ENCODE peak calls at places on chromosomes 13 and 19, in six cellular contexts. S is bronchial epithelial cell, M is body of pancreas, A is cardiac fibroblast, G is A549, L is upper lobe of right lung. B is an unnamed sample.

GRCh38 chr19:11252665-11253355 is 9.5 kb downstream of the DOCK6 start:
- DNase-seq in M (no peak), A (no peak), S (no peak), G (no peak), L (no peak), B (no peak)

GRCh38 chr19:33678796-33679195 is 57.0 kb downstream of the CHST8 start:
- DNase-seq in L (peak), G (no peak), M (no peak), S (no peak), A (no peak), B (peak)

GRCh38 chr13:55345197-55345596 is 1795.5 kb upstream of the PRR20A start:
- DNase-seq in L (no peak), G (no peak), M (no peak), S (no peak), A (no peak), B (no peak)

GRCh38 chr19:31675187-31675913 is 326.1 kb upstream of the TSHZ3 start:
- DNase-seq in G (no peak), A (peak), S (no peak), M (no peak), L (no peak), B (no peak)

GRCh38 chr13:52797176-52797575 is 51.3 kb downstream of the PCDH8 start:
- DNase-seq in S (no peak), L (no peak), A (no peak), G (no peak), M (no peak), B (no peak)

GRCh38 chr13:74201530-74201929 is 67.3 kb upstream of the KLF12 start:
- DNase-seq in A (no peak), S (no peak), M (no peak), G (no peak), L (no peak), B (no peak)

GRCh38 chr13:101452519-101453485 is at the start of gene ITGBL1:
- DNase-seq in S (no peak), A (peak), L (no peak), M (no peak), G (no peak), B (no peak)

GRCh38 chr19:36054119-36054732 is at the start of gene THAP8:
- DNase-seq in S (peak), A (peak), M (peak), G (peak), L (peak), B (peak)

GRCh38 chr13:93226623-93227279 is at the start of gene GPC6:
- DNase-seq in A (peak), L (no peak), M (no peak), G (peak), S (peak), B (no peak)

GRCh38 chr19:710767-711166 is 2.0 kb downstream of the PALM start:
- DNase-seq in G (no peak), A (no peak), L (no peak), S (no peak), M (no peak), B (no peak)

GRCh38 chr13:27641711-27642502 is 20.2 kb downstream of the POLR1D start:
- DNase-seq in L (no peak), S (no peak), M (no peak), G (no peak), A (no peak), B (no peak)

GRCh38 chr19:16379521-16380313 is 55.1 kb downstream of the KLF2 start:
- DNase-seq in G (no peak), L (no peak), A (no peak), M (no peak), S (no peak), B (peak)

GRCh38 chr13:30861163-30861562 is 44.9 kb upstream of the MEDAG start:
- DNase-seq in L (no peak), A (no peak), G (no peak), M (no peak), S (peak), B (no peak)

GRCh38 chr13:20700288-20700687 is 3.2 kb upstream of the IL17D start:
- DNase-seq in G (no peak), S (no peak), L (no peak), M (no peak), A (no peak), B (no peak)

DNA sequence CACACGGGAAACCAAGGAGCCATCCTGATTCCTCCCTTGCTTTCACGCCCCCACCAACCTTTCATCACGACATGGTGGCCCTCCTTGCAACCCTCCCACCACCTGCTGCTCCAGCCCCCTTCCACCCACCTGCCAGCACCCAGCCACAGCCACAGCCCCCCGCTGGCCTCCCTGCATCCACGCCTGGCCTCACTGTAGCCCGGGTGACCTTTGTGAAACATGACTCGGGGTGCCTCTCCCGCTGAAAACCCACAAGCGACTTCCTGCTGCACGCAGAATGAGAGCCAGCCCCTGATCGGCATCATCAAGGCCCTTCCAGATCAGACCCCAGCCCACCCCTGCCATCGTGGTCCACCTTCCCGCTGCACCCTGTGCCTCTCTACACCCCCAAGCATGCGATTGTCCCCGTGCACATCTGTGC is 14.9 kb downstream of the POP4 start:
- DNase-seq in S (no peak), G (no peak), L (no peak), M (no peak), A (no peak), B (peak)
- H3K4me3 ChIP-seq in S (no peak), G (no peak), L (no peak), M (no peak), A (no peak), B (no peak)

GRCh38 chr13:98976941-98977340 is 923 bp downstream of the DOCK9 start:
- DNase-seq in A (peak), M (no peak), L (no peak), G (no peak), S (no peak), B (no peak)
- H3K4me3 ChIP-seq in A (peak), M (no peak), L (peak), G (no peak), S (no peak), B (no peak)

GRCh38 chr13:110254151-110254679 is 52.7 kb downstream of the COL4A1 start:
- DNase-seq in G (no peak), M (no peak), S (no peak), A (peak), L (no peak), B (no peak)
- H3K4me3 ChIP-seq in G (no peak), M (no peak), S (no peak), A (no peak), L (no peak), B (no peak)

GRCh38 chr13:97367427-97367826 is 66.5 kb upstream of the RAP2A start:
- DNase-seq in L (no peak), G (no peak), S (no peak), M (no peak), A (peak), B (no peak)
- H3K4me3 ChIP-seq in L (no peak), G (no peak), S (no peak), M (no peak), A (no peak), B (no peak)

GRCh38 chr19:43784981-43785808 is 4.4 kb upstream of the KCNN4 start:
- DNase-seq in A (peak), M (no peak), S (peak), L (peak), G (peak), B (peak)

GRCh38 chr19:43782689-43783231 is 2.0 kb upstream of the KCNN4 start:
- DNase-seq in M (no peak), L (no peak), A (no peak), S (no peak), G (peak), B (peak)

GRCh38 chr19:43782311-43782660 is 1.5 kb upstream of the KCNN4 start:
- DNase-seq in G (no peak), M (no peak), S (no peak), L (no peak), A (no peak), B (no peak)

GRCh38 chr19:43783636-43784035 is 2.9 kb upstream of the KCNN4 start:
- DNase-seq in A (no peak), M (no peak), S (no peak), G (no peak), L (no peak), B (no peak)

DNA sequence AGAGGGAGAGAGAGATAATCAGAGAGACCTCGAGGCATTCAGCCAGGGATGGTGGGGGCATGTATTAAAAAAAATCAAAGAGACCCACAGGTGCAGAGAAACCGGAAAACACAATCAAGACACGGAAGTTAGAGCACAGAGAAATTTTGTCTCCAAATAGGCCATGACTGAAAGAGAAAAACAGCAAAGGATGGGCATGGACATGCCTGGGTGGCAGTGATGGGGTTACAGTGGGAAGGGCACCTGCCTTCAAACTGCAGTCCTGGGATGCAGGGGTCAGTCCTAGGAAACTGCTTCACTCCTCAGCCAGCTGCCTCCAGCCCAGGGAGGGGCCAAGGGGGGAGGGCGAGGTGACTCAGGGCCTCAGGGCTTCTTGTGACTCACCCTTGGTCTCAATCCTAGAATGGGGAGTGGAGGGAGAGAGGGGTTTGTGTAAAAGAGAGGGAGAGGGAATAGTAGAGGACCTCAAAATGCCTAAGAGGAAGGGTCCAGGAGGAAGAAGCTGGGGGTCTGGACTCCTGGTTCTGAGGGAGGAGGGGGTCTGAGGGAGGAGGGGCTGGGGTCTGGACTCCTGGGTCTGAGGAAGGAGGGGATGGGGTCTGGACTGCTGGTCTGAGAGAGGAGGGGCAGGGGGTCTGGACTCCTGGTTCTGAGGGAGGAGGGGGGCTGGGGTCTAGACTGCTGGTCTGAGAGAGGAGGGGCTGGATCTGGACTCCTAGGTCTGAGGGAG is 3.6 kb upstream of the KCNN4 start:
- DNase-seq in A (peak), S (peak), L (no peak), G (peak), M (no peak), B (no peak)
- H3K4me3 ChIP-seq in A (no peak), S (no peak), L (no peak), G (peak), M (no peak), B (no peak)